ENCODE peak calls at places on chromosomes 7 and 10, in four cellular contexts. One of them, this sample, is unnamed.

GRCh38 chr7:156576216-156577063 is 64.1 kb upstream of the RNF32 start:
- DNase-seq in progenitor cell of endocrine pancreas: no peak
- DNase-seq in colonic mucosa: no peak
- DNase-seq in stimulated activated CD8-positive, alpha-beta memory T cell treated with anti-CD3 and anti-CD28 coated beads, Interleukin-4, amount 100 ng/mL, for 1 hour: no peak
- DNase-seq in this sample: no peak

GRCh38 chr10:22002531-22003110 is 909 bp downstream of the DNAJC1 start:
- DNase-seq in colonic mucosa: peak
- DNase-seq in progenitor cell of endocrine pancreas: no peak
- DNase-seq in stimulated activated CD8-positive, alpha-beta memory T cell treated with anti-CD3 and anti-CD28 coated beads, Interleukin-4, amount 100 ng/mL, for 1 hour: no peak
- DNase-seq in this sample: peak

GRCh38 chr10:27158421-27158820 is 3.3 kb downstream of the MASTL start:
- DNase-seq in progenitor cell of endocrine pancreas: no peak
- DNase-seq in stimulated activated CD8-positive, alpha-beta memory T cell treated with anti-CD3 and anti-CD28 coated beads, Interleukin-4, amount 100 ng/mL, for 1 hour: no peak
- DNase-seq in colonic mucosa: no peak
- DNase-seq in this sample: no peak

GRCh38 chr10:85623758-85624157 is 742.8 kb downstream of the GRID1 start:
- DNase-seq in progenitor cell of endocrine pancreas: no peak
- DNase-seq in stimulated activated CD8-positive, alpha-beta memory T cell treated with anti-CD3 and anti-CD28 coated beads, Interleukin-4, amount 100 ng/mL, for 1 hour: no peak
- DNase-seq in colonic mucosa: no peak
- DNase-seq in this sample: no peak

GRCh38 chr7:71313562-71313961 is 181.6 kb downstream of the GALNT17 start:
- DNase-seq in colonic mucosa: no peak
- DNase-seq in progenitor cell of endocrine pancreas: no peak
- DNase-seq in stimulated activated CD8-positive, alpha-beta memory T cell treated with anti-CD3 and anti-CD28 coated beads, Interleukin-4, amount 100 ng/mL, for 1 hour: no peak
- DNase-seq in this sample: no peak

GRCh38 chr7:100369105-100369504 is 4.2 kb upstream of the PILRA start:
- DNase-seq in stimulated activated CD8-positive, alpha-beta memory T cell treated with anti-CD3 and anti-CD28 coated beads, Interleukin-4, amount 100 ng/mL, for 1 hour: no peak
- DNase-seq in progenitor cell of endocrine pancreas: no peak
- DNase-seq in colonic mucosa: peak
- DNase-seq in this sample: peak

GRCh38 chr10:95739046-95739445 is 16.9 kb upstream of the ENTPD1 start:
- DNase-seq in stimulated activated CD8-positive, alpha-beta memory T cell treated with anti-CD3 and anti-CD28 coated beads, Interleukin-4, amount 100 ng/mL, for 1 hour: no peak
- DNase-seq in colonic mucosa: no peak
- DNase-seq in progenitor cell of endocrine pancreas: no peak
- DNase-seq in this sample: no peak

GRCh38 chr7:159109092-159110035 is 35.3 kb downstream of the VIPR2 start:
- DNase-seq in colonic mucosa: no peak
- DNase-seq in progenitor cell of endocrine pancreas: no peak
- DNase-seq in stimulated activated CD8-positive, alpha-beta memory T cell treated with anti-CD3 and anti-CD28 coated beads, Interleukin-4, amount 100 ng/mL, for 1 hour: no peak
- DNase-seq in this sample: no peak

GRCh38 chr7:148700693-148701092 is 2.0 kb downstream of the CUL1 start:
- DNase-seq in colonic mucosa: peak
- DNase-seq in stimulated activated CD8-positive, alpha-beta memory T cell treated with anti-CD3 and anti-CD28 coated beads, Interleukin-4, amount 100 ng/mL, for 1 hour: no peak
- DNase-seq in progenitor cell of endocrine pancreas: no peak
- DNase-seq in this sample: peak

GRCh38 chr7:105346593-105347322 is 42.0 kb downstream of the SRPK2 start:
- DNase-seq in colonic mucosa: no peak
- DNase-seq in progenitor cell of endocrine pancreas: no peak
- DNase-seq in stimulated activated CD8-positive, alpha-beta memory T cell treated with anti-CD3 and anti-CD28 coated beads, Interleukin-4, amount 100 ng/mL, for 1 hour: no peak
- DNase-seq in this sample: no peak

GRCh38 chr10:132232553-132232949 is 45.8 kb downstream of the DPYSL4 start:
- DNase-seq in colonic mucosa: no peak
- DNase-seq in progenitor cell of endocrine pancreas: no peak
- DNase-seq in stimulated activated CD8-positive, alpha-beta memory T cell treated with anti-CD3 and anti-CD28 coated beads, Interleukin-4, amount 100 ng/mL, for 1 hour: no peak
- DNase-seq in this sample: peak

GRCh38 chr7:3552499-3552898 is 251.4 kb downstream of the SDK1 start:
- DNase-seq in stimulated activated CD8-positive, alpha-beta memory T cell treated with anti-CD3 and anti-CD28 coated beads, Interleukin-4, amount 100 ng/mL, for 1 hour: no peak
- DNase-seq in colonic mucosa: no peak
- DNase-seq in progenitor cell of endocrine pancreas: no peak
- DNase-seq in this sample: no peak

GRCh38 chr7:36075561-36075960 is 77.5 kb upstream of the EEPD1 start:
- DNase-seq in progenitor cell of endocrine pancreas: no peak
- DNase-seq in stimulated activated CD8-positive, alpha-beta memory T cell treated with anti-CD3 and anti-CD28 coated beads, Interleukin-4, amount 100 ng/mL, for 1 hour: no peak
- DNase-seq in colonic mucosa: no peak
- DNase-seq in this sample: no peak

GRCh38 chr10:72306215-72306760 is 32.6 kb downstream of the DDIT4 start:
- DNase-seq in progenitor cell of endocrine pancreas: no peak
- DNase-seq in colonic mucosa: no peak
- DNase-seq in stimulated activated CD8-positive, alpha-beta memory T cell treated with anti-CD3 and anti-CD28 coated beads, Interleukin-4, amount 100 ng/mL, for 1 hour: no peak
- DNase-seq in this sample: no peak

GRCh38 chr10:78727251-78727650 is 341.5 kb upstream of the ZMIZ1 start:
- DNase-seq in colonic mucosa: no peak
- DNase-seq in progenitor cell of endocrine pancreas: no peak
- DNase-seq in stimulated activated CD8-positive, alpha-beta memory T cell treated with anti-CD3 and anti-CD28 coated beads, Interleukin-4, amount 100 ng/mL, for 1 hour: no peak
- DNase-seq in this sample: no peak

GRCh38 chr10:102485093-102485785 is 17.3 kb downstream of the ACTR1A start:
- DNase-seq in stimulated activated CD8-positive, alpha-beta memory T cell treated with anti-CD3 and anti-CD28 coated beads, Interleukin-4, amount 100 ng/mL, for 1 hour: no peak
- DNase-seq in progenitor cell of endocrine pancreas: no peak
- DNase-seq in colonic mucosa: no peak
- DNase-seq in this sample: no peak

GRCh38 chr7:123460616-123461015 is 73.8 kb downstream of the IQUB start:
- DNase-seq in colonic mucosa: no peak
- DNase-seq in progenitor cell of endocrine pancreas: no peak
- DNase-seq in stimulated activated CD8-positive, alpha-beta memory T cell treated with anti-CD3 and anti-CD28 coated beads, Interleukin-4, amount 100 ng/mL, for 1 hour: no peak
- DNase-seq in this sample: peak

GRCh38 chr7:143411976-143412708 is 3.5 kb upstream of the EPHA1 start:
- DNase-seq in progenitor cell of endocrine pancreas: no peak
- DNase-seq in stimulated activated CD8-positive, alpha-beta memory T cell treated with anti-CD3 and anti-CD28 coated beads, Interleukin-4, amount 100 ng/mL, for 1 hour: no peak
- DNase-seq in colonic mucosa: no peak
- DNase-seq in this sample: no peak

GRCh38 chr7:17638727-17639126 is 301.6 kb downstream of the SNX13 start:
- DNase-seq in progenitor cell of endocrine pancreas: no peak
- DNase-seq in colonic mucosa: no peak
- DNase-seq in stimulated activated CD8-positive, alpha-beta memory T cell treated with anti-CD3 and anti-CD28 coated beads, Interleukin-4, amount 100 ng/mL, for 1 hour: no peak
- DNase-seq in this sample: no peak

GRCh38 chr7:91759205-91759863 is 121.2 kb downstream of the MTERF1 start:
- DNase-seq in progenitor cell of endocrine pancreas: peak
- DNase-seq in colonic mucosa: peak
- DNase-seq in stimulated activated CD8-positive, alpha-beta memory T cell treated with anti-CD3 and anti-CD28 coated beads, Interleukin-4, amount 100 ng/mL, for 1 hour: no peak
- DNase-seq in this sample: peak

GRCh38 chr7:108468246-108468645 is 12.0 kb upstream of the NRCAM start:
- DNase-seq in progenitor cell of endocrine pancreas: no peak
- DNase-seq in colonic mucosa: no peak
- DNase-seq in stimulated activated CD8-positive, alpha-beta memory T cell treated with anti-CD3 and anti-CD28 coated beads, Interleukin-4, amount 100 ng/mL, for 1 hour: no peak
- DNase-seq in this sample: no peak

GRCh38 chr10:71989658-71990454 is 25.7 kb downstream of the CHST3 start:
- DNase-seq in progenitor cell of endocrine pancreas: no peak
- DNase-seq in stimulated activated CD8-positive, alpha-beta memory T cell treated with anti-CD3 and anti-CD28 coated beads, Interleukin-4, amount 100 ng/mL, for 1 hour: no peak
- DNase-seq in colonic mucosa: no peak
- DNase-seq in this sample: peak

GRCh38 chr7:73893342-73894101 is 32.6 kb downstream of the TMEM270 start:
- DNase-seq in progenitor cell of endocrine pancreas: no peak
- DNase-seq in stimulated activated CD8-positive, alpha-beta memory T cell treated with anti-CD3 and anti-CD28 coated beads, Interleukin-4, amount 100 ng/mL, for 1 hour: no peak
- DNase-seq in colonic mucosa: no peak
- DNase-seq in this sample: no peak